ENCODE peak calls at places on chromosome 19, in six cellular contexts. One of them, this sample, is unnamed. For H3K4me1, the result is how much of the 10 kb centered on the place peaks cover.

GRCh38 chr19:43596842-43597461 is 557 bp downstream of the ZNF576 start:
- DNase-seq in fibroblast of lung: no peak
- DNase-seq in effector memory CD4-positive, alpha-beta T cell: no peak
- DNase-seq in tibial nerve: no peak
- DNase-seq in upper lobe of left lung: no peak
- DNase-seq in heart right ventricle: no peak
- DNase-seq in this sample: no peak

GRCh38 chr19:58554494-58555368 is at the start of gene CHMP2A:
- DNase-seq in effector memory CD4-positive, alpha-beta T cell: peak
- DNase-seq in upper lobe of left lung: peak
- DNase-seq in tibial nerve: peak
- DNase-seq in fibroblast of lung: peak
- DNase-seq in heart right ventricle: peak
- DNase-seq in this sample: peak

GRCh38 chr19:37218592-37218935 is 550 bp downstream of the ZNF383 start:
- DNase-seq in upper lobe of left lung: no peak
- DNase-seq in effector memory CD4-positive, alpha-beta T cell: no peak
- DNase-seq in tibial nerve: no peak
- DNase-seq in heart right ventricle: no peak
- DNase-seq in fibroblast of lung: peak
- DNase-seq in this sample: no peak

GRCh38 chr19:21532904-21533303 is 27.5 kb downstream of the ZNF429 start:
- DNase-seq in heart right ventricle: no peak
- DNase-seq in tibial nerve: no peak
- DNase-seq in upper lobe of left lung: no peak
- DNase-seq in fibroblast of lung: no peak
- DNase-seq in effector memory CD4-positive, alpha-beta T cell: no peak
- DNase-seq in this sample: no peak

GRCh38 chr19:45278087-45278486 is 27.0 kb downstream of the MARK4 start:
- DNase-seq in tibial nerve: no peak
- DNase-seq in heart right ventricle: no peak
- DNase-seq in upper lobe of left lung: no peak
- DNase-seq in fibroblast of lung: no peak
- DNase-seq in effector memory CD4-positive, alpha-beta T cell: no peak
- DNase-seq in this sample: no peak

GRCh38 chr19:50268501-50268900 is 60.7 kb downstream of the KCNC3 start:
- DNase-seq in effector memory CD4-positive, alpha-beta T cell: no peak
- DNase-seq in fibroblast of lung: no peak
- DNase-seq in heart right ventricle: no peak
- DNase-seq in upper lobe of left lung: no peak
- DNase-seq in tibial nerve: no peak
- DNase-seq in this sample: no peak

GRCh38 chr19:1221141-1221903 is 15.7 kb downstream of the STK11 start:
- DNase-seq in tibial nerve: no peak
- DNase-seq in upper lobe of left lung: peak
- DNase-seq in effector memory CD4-positive, alpha-beta T cell: no peak
- DNase-seq in heart right ventricle: peak
- DNase-seq in fibroblast of lung: peak
- DNase-seq in this sample: no peak

GRCh38 chr19:14030997-14031718 is 404 bp upstream of the IL27RA start:
- DNase-seq in heart right ventricle: no peak
- DNase-seq in tibial nerve: no peak
- DNase-seq in fibroblast of lung: no peak
- DNase-seq in upper lobe of left lung: no peak
- DNase-seq in effector memory CD4-positive, alpha-beta T cell: peak
- DNase-seq in this sample: no peak

GRCh38 chr19:6483235-6483634 is 1.6 kb upstream of the DENND1C start:
- DNase-seq in tibial nerve: no peak
- DNase-seq in upper lobe of left lung: no peak
- DNase-seq in heart right ventricle: no peak
- DNase-seq in effector memory CD4-positive, alpha-beta T cell: no peak
- DNase-seq in fibroblast of lung: no peak
- DNase-seq in this sample: no peak

GRCh38 chr19:10418281-10419199 is 1.8 kb upstream of the PDE4A start:
- DNase-seq in heart right ventricle: no peak
- DNase-seq in tibial nerve: no peak
- DNase-seq in upper lobe of left lung: no peak
- DNase-seq in fibroblast of lung: no peak
- DNase-seq in effector memory CD4-positive, alpha-beta T cell: no peak
- DNase-seq in this sample: no peak

GRCh38 chr19:2579678-2580280 is 103.9 kb downstream of the GADD45B start:
- DNase-seq in heart right ventricle: no peak
- DNase-seq in upper lobe of left lung: no peak
- DNase-seq in effector memory CD4-positive, alpha-beta T cell: no peak
- DNase-seq in fibroblast of lung: no peak
- DNase-seq in tibial nerve: no peak
- DNase-seq in this sample: no peak

GRCh38 chr19:329876-330275 is 14.7 kb downstream of the MIER2 start:
- DNase-seq in heart right ventricle: no peak
- DNase-seq in fibroblast of lung: no peak
- DNase-seq in tibial nerve: no peak
- DNase-seq in upper lobe of left lung: no peak
- DNase-seq in effector memory CD4-positive, alpha-beta T cell: no peak
- DNase-seq in this sample: no peak

GRCh38 chr19:13215572-13216380 is 65.6 kb downstream of the IER2 start:
- DNase-seq in tibial nerve: no peak
- DNase-seq in upper lobe of left lung: no peak
- DNase-seq in heart right ventricle: no peak
- DNase-seq in fibroblast of lung: no peak
- DNase-seq in effector memory CD4-positive, alpha-beta T cell: peak
- DNase-seq in this sample: no peak

GRCh38 chr19:16061943-16062342 is 14.4 kb upstream of the TPM4 start:
- DNase-seq in effector memory CD4-positive, alpha-beta T cell: no peak
- DNase-seq in upper lobe of left lung: no peak
- DNase-seq in tibial nerve: no peak
- DNase-seq in fibroblast of lung: no peak
- DNase-seq in heart right ventricle: no peak
- DNase-seq in this sample: no peak

GRCh38 chr19:44544031-44544430 is 14.6 kb upstream of the CEACAM20 start:
- DNase-seq in upper lobe of left lung: no peak
- DNase-seq in heart right ventricle: no peak
- DNase-seq in fibroblast of lung: no peak
- DNase-seq in tibial nerve: no peak
- DNase-seq in effector memory CD4-positive, alpha-beta T cell: no peak
- DNase-seq in this sample: no peak

GRCh38 chr19:2436926-2437325 is 9.5 kb upstream of the TIMM13 start:
- DNase-seq in fibroblast of lung: no peak
- DNase-seq in heart right ventricle: no peak
- DNase-seq in upper lobe of left lung: no peak
- DNase-seq in effector memory CD4-positive, alpha-beta T cell: no peak
- DNase-seq in tibial nerve: no peak
- DNase-seq in this sample: no peak

GRCh38 chr19:58393725-58394033 is 1.8 kb upstream of the RNF225 start:
- DNase-seq in tibial nerve: no peak
- DNase-seq in fibroblast of lung: no peak
- DNase-seq in upper lobe of left lung: no peak
- DNase-seq in effector memory CD4-positive, alpha-beta T cell: no peak
- DNase-seq in heart right ventricle: no peak
- DNase-seq in this sample: no peak

GRCh38 chr19:1933245-1933644 is 7.7 kb upstream of the CSNK1G2 start:
- DNase-seq in fibroblast of lung: no peak
- DNase-seq in tibial nerve: no peak
- DNase-seq in effector memory CD4-positive, alpha-beta T cell: no peak
- DNase-seq in upper lobe of left lung: no peak
- DNase-seq in heart right ventricle: no peak
- DNase-seq in this sample: no peak

GRCh38 chr19:1247747-1248453 is 483 bp upstream of the MIDN start:
- DNase-seq in fibroblast of lung: peak
- DNase-seq in effector memory CD4-positive, alpha-beta T cell: peak
- DNase-seq in upper lobe of left lung: peak
- DNase-seq in heart right ventricle: peak
- DNase-seq in tibial nerve: no peak
- DNase-seq in this sample: peak

GRCh38 chr19:14401468-14401867 is 17.7 kb downstream of the DDX39A start:
- DNase-seq in effector memory CD4-positive, alpha-beta T cell: no peak
- DNase-seq in heart right ventricle: no peak
- DNase-seq in tibial nerve: no peak
- DNase-seq in fibroblast of lung: no peak
- DNase-seq in upper lobe of left lung: no peak
- DNase-seq in this sample: no peak

DNA sequence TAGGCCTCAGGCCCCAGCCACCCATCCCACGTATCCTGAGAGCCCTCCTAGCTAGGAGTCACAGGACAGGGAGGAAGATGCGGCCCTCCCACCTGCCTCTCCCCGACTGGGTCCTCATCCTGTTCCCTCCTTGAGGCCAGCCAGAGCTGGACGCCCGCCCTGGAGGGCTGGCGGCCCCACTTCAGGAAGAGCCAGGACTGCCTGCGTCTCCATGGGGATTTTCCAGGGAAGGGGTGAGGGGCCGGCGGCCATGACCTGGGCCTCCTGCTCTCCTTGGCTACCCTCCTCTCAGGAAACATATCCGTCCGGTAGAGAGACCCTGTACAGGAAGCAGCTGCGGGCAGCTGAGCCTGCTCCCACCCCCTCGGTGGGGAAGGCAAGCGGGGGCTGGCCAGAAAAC is 11.3 kb upstream of the PRKD2 start:
- DNase-seq in heart right ventricle: peak
- DNase-seq in effector memory CD4-positive, alpha-beta T cell: no peak
- DNase-seq in fibroblast of lung: no peak
- DNase-seq in upper lobe of left lung: no peak
- DNase-seq in tibial nerve: no peak
- DNase-seq in this sample: no peak
- H3K4me1 ChIP-seq in heart right ventricle: under half
- H3K4me1 ChIP-seq in effector memory CD4-positive, alpha-beta T cell: under half
- H3K4me1 ChIP-seq in fibroblast of lung: under half
- H3K4me1 ChIP-seq in upper lobe of left lung: half or more
- H3K4me1 ChIP-seq in tibial nerve: under half
- H3K4me1 ChIP-seq in this sample: under half

DNA sequence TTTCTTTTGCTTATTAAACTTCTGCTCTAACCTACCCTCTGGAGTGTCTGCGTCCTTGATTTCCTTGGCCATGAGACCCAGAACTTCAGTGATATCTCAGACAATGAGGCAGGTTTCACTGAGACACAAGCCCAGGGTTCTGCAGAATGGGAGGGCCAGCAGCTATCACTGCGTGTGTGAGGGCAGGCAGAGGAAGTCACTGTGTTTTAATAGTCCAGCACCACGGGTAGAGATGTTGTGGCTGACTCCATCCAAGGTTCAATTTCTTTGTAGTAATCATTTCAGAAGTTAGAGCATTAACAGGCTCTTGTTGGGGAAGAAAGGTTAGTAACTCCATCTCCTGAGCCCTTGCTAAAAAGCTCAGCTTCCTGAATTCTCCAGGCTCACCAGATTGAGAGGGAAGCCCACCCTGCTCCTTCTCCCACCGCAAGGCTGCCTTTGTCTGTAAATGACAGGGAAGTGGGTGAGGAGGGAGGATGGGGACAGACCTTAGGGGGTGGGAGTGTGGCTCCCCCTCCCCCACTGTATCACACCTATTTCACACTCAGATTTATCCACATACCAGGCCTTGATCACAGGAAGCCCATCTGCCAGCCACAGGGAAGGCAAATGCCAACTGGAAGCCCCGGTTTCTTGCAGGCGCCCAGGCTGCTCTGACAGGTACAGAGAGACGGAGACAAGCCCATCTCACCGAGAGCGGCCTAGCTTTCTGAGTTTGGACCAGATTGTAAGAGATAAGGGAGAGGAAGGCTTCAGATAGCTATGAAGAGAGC is 2.1 kb downstream of the C19orf12 start:
- DNase-seq in heart right ventricle: no peak
- DNase-seq in tibial nerve: no peak
- DNase-seq in fibroblast of lung: no peak
- DNase-seq in upper lobe of left lung: no peak
- DNase-seq in effector memory CD4-positive, alpha-beta T cell: no peak
- DNase-seq in this sample: no peak
- H3K4me1 ChIP-seq in heart right ventricle: under half
- H3K4me1 ChIP-seq in tibial nerve: under half
- H3K4me1 ChIP-seq in fibroblast of lung: under half
- H3K4me1 ChIP-seq in upper lobe of left lung: under half
- H3K4me1 ChIP-seq in effector memory CD4-positive, alpha-beta T cell: under half
- H3K4me1 ChIP-seq in this sample: under half

GRCh38 chr19:28303502-28303901 is 909.4 kb downstream of the UQCRFS1 start:
- DNase-seq in tibial nerve: no peak
- DNase-seq in effector memory CD4-positive, alpha-beta T cell: no peak
- DNase-seq in upper lobe of left lung: no peak
- DNase-seq in fibroblast of lung: no peak
- DNase-seq in heart right ventricle: no peak
- DNase-seq in this sample: no peak
- H3K4me1 ChIP-seq in tibial nerve: under half
- H3K4me1 ChIP-seq in effector memory CD4-positive, alpha-beta T cell: under half
- H3K4me1 ChIP-seq in upper lobe of left lung: under half
- H3K4me1 ChIP-seq in fibroblast of lung: under half
- H3K4me1 ChIP-seq in heart right ventricle: under half
- H3K4me1 ChIP-seq in this sample: under half

GRCh38 chr19:38660724-38661123 is 13.3 kb downstream of the ACTN4 start:
- DNase-seq in tibial nerve: no peak
- DNase-seq in heart right ventricle: no peak
- DNase-seq in fibroblast of lung: no peak
- DNase-seq in upper lobe of left lung: no peak
- DNase-seq in effector memory CD4-positive, alpha-beta T cell: no peak
- DNase-seq in this sample: no peak

GRCh38 chr19:38661166-38661565 is 13.7 kb downstream of the ACTN4 start:
- DNase-seq in fibroblast of lung: no peak
- DNase-seq in upper lobe of left lung: no peak
- DNase-seq in effector memory CD4-positive, alpha-beta T cell: no peak
- DNase-seq in heart right ventricle: no peak
- DNase-seq in tibial nerve: no peak
- DNase-seq in this sample: no peak

GRCh38 chr19:38657633-38658222 is 10.3 kb downstream of the ACTN4 start:
- DNase-seq in effector memory CD4-positive, alpha-beta T cell: peak
- DNase-seq in tibial nerve: no peak
- DNase-seq in heart right ventricle: no peak
- DNase-seq in upper lobe of left lung: no peak
- DNase-seq in fibroblast of lung: peak
- DNase-seq in this sample: no peak

GRCh38 chr19:38656171-38656981 is 8.9 kb downstream of the ACTN4 start:
- DNase-seq in fibroblast of lung: peak
- DNase-seq in effector memory CD4-positive, alpha-beta T cell: peak
- DNase-seq in heart right ventricle: no peak
- DNase-seq in tibial nerve: peak
- DNase-seq in upper lobe of left lung: no peak
- DNase-seq in this sample: no peak

DNA sequence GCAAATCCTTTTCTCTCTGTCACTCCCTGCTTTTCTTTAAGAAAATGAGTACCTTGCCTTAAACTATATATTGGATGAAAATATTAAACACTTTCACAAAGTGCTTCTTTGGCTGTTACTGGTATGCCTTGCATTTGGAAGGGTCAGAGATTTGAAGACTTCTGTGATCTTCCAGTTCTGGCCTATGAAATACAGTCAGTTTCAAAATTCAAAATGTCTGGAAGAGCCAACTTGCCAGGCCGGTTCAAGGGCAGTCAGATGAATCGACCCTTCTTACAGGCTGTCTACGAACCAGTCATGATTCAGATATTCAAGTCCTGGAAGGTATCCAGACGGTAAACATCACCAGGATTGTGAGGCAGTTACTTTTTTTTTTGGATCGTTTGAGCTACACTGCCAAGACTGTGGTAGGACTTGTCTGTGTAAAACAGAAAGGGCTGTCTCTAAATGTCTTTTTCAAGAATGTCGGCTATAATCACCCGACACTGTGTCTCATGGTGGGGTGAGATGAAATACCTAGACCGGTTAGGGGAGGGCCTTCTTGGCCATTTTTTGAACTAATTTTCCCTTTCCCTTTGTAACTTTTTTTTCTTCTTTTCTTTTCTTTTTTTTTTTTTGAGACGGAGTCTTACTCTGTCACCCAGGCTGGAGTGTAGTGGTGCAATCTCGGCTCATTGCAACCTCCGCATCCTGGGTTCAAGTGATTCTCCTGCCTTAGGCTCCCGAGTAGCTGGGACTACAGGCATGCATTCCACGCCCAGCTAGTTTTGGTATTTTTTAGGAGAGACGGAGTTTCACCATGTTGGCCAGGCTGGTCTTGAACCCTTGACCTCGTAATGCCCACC is 11.2 kb downstream of the ACTN4 start:
- DNase-seq in effector memory CD4-positive, alpha-beta T cell: no peak
- DNase-seq in heart right ventricle: peak
- DNase-seq in tibial nerve: no peak
- DNase-seq in upper lobe of left lung: peak
- DNase-seq in fibroblast of lung: peak
- DNase-seq in this sample: peak
- H3K4me1 ChIP-seq in effector memory CD4-positive, alpha-beta T cell: under half
- H3K4me1 ChIP-seq in heart right ventricle: half or more
- H3K4me1 ChIP-seq in tibial nerve: half or more
- H3K4me1 ChIP-seq in upper lobe of left lung: half or more
- H3K4me1 ChIP-seq in fibroblast of lung: half or more
- H3K4me1 ChIP-seq in this sample: half or more